ENCODE peak calls at places on chromosomes 12 and 14, in seven cellular contexts. D, S, G, N, I, L and Y are unnamed samples.

GRCh38 chr12:125890366-125890905 is 825.2 kb downstream of the AACS start:
- DNase-seq in D (no peak), S (no peak), G (no peak), N (no peak), I (no peak), L (no peak), Y (no peak)

GRCh38 chr12:132441871-132442863 is 47.8 kb upstream of the FBRSL1 start:
- DNase-seq in D (peak), S (no peak), G (no peak), N (no peak), I (no peak), L (no peak), Y (no peak)

GRCh38 chr12:30613119-30613830 is 82.4 kb downstream of the IPO8 start:
- DNase-seq in D (peak), S (no peak), G (no peak), N (no peak), I (no peak), L (no peak), Y (no peak)

GRCh38 chr14:83741269-83741668 is 1788.7 kb upstream of the FLRT2 start:
- DNase-seq in D (no peak), S (no peak), G (no peak), N (no peak), I (no peak), L (no peak), Y (no peak)

GRCh38 chr14:76773188-76773885 is 12.1 kb downstream of the VASH1 start:
- DNase-seq in D (peak), S (no peak), G (no peak), N (no peak), I (peak), L (no peak), Y (peak)

GRCh38 chr12:24860546-24860945 is 88.4 kb downstream of the BCAT1 start:
- DNase-seq in D (no peak), S (no peak), G (no peak), N (no peak), I (no peak), L (no peak), Y (no peak)

GRCh38 chr12:127115468-127116035 is 1151.4 kb upstream of the TMEM132C start:
- DNase-seq in D (no peak), S (no peak), G (no peak), N (no peak), I (no peak), L (peak), Y (no peak)

GRCh38 chr14:25349269-25349668 is 299.3 kb upstream of the STXBP6 start:
- DNase-seq in D (no peak), S (no peak), G (no peak), N (no peak), I (no peak), L (no peak), Y (no peak)

GRCh38 chr12:48924617-48925217 is 575 bp downstream of the FKBP11 start:
- DNase-seq in D (peak), S (no peak), G (peak), N (peak), I (peak), L (peak), Y (peak)

GRCh38 chr12:111429760-111430417 is 24.2 kb downstream of the SH2B3 start:
- DNase-seq in D (no peak), S (no peak), G (peak), N (peak), I (no peak), L (peak), Y (no peak)

GRCh38 chr12:51593539-51593938 is 2.5 kb downstream of the SCN8A start:
- DNase-seq in D (peak), S (no peak), G (no peak), N (no peak), I (peak), L (peak), Y (peak)

GRCh38 chr12:117093918-117094630 is 5.1 kb downstream of the TESC start:
- DNase-seq in D (no peak), S (no peak), G (no peak), N (no peak), I (no peak), L (no peak), Y (no peak)

GRCh38 chr14:68549966-68550705 is 242.7 kb downstream of the ZFP36L1 start:
- DNase-seq in D (no peak), S (no peak), G (no peak), N (no peak), I (no peak), L (no peak), Y (no peak)

GRCh38 chr12:124097681-124098080 is 124.7 kb downstream of the ZNF664 start:
- DNase-seq in D (no peak), S (no peak), G (no peak), N (no peak), I (no peak), L (no peak), Y (no peak)

GRCh38 chr12:117192057-117192456 is 1.8 kb upstream of the FBXO21 start:
- DNase-seq in D (peak), S (no peak), G (no peak), N (no peak), I (no peak), L (no peak), Y (no peak)

GRCh38 chr12:92543872-92544271 is 158.9 kb upstream of the PLEKHG7 start:
- DNase-seq in D (peak), S (no peak), G (no peak), N (no peak), I (no peak), L (no peak), Y (no peak)

GRCh38 chr12:77204055-77204454 is 138.7 kb upstream of the E2F7 start:
- DNase-seq in D (no peak), S (no peak), G (no peak), N (no peak), I (no peak), L (no peak), Y (no peak)

GRCh38 chr14:22882529-22883190 is 362 bp upstream of the REM2 start:
- DNase-seq in D (peak), S (peak), G (peak), N (no peak), I (no peak), L (peak), Y (peak)

GRCh38 chr12:26935636-26936378 is 2.0 kb downstream of the INTS13 start:
- DNase-seq in D (peak), S (no peak), G (no peak), N (no peak), I (no peak), L (peak), Y (no peak)